ENCODE peak calls at places on chromosomes 16 and 17, in five cellular contexts. B is NCI-H2029 treated with DMSO at 0.1 percent for 48 hours, C is foreskin fibroblast, Q is osteocyte, P is glutamatergic neuron. M is an unnamed sample.

GRCh38 chr17:22221344-22221743 is 529.0 kb downstream of the KCNJ18 start:
- DNase-seq in C (no peak), B (no peak), P (no peak), Q (peak; percentile 77), M (no peak)

GRCh38 chr16:84223456-84223855 is 16.4 kb downstream of the KCNG4 start:
- DNase-seq in B (no peak), Q (no peak), P (no peak), C (no peak), M (no peak)

GRCh38 chr17:74981979-74982662 is 5.3 kb upstream of the CDR2L start:
- DNase-seq in B (no peak), Q (no peak), P (peak; percentile 97), C (peak; percentile 52), M (no peak)

GRCh38 chr17:29588561-29589411 is 662 bp downstream of the GIT1 start:
- DNase-seq in B (no peak), C (no peak), P (peak; percentile 57), Q (no peak), M (no peak)

GRCh38 chr16:48536600-48537200 is 73.3 kb downstream of the N4BP1 start:
- DNase-seq in Q (peak; percentile 79), C (no peak), P (no peak), B (no peak), M (no peak)

GRCh38 chr16:20704281-20704680 is 6.8 kb upstream of the ACSM1 start:
- DNase-seq in Q (no peak), B (no peak), P (no peak), C (no peak), M (no peak)

GRCh38 chr17:33377837-33378236 is 84.7 kb upstream of the ASIC2 start:
- DNase-seq in P (no peak), Q (no peak), C (no peak), B (no peak), M (no peak)

GRCh38 chr17:81309140-81309858 is 14.2 kb upstream of the SLC38A10 start:
- DNase-seq in P (peak; percentile 61), B (no peak), C (peak; percentile 63), Q (no peak), M (peak; percentile 98)

GRCh38 chr16:85054948-85055502 is 27.4 kb downstream of the KIAA0513 start:
- DNase-seq in B (no peak), C (no peak), P (no peak), Q (no peak), M (no peak)

GRCh38 chr16:13110124-13110796 is 208.9 kb downstream of the SHISA9 start:
- DNase-seq in Q (no peak), B (no peak), P (no peak), C (peak; percentile 93), M (no peak)

GRCh38 chr17:15977894-15978293 is 21.6 kb downstream of the ZSWIM7 start:
- DNase-seq in C (no peak), P (no peak), Q (no peak), B (no peak), M (no peak)

GRCh38 chr17:64281962-64282752 is 19.1 kb upstream of the TEX2 start:
- DNase-seq in Q (no peak), P (peak; percentile 56), C (peak; percentile 58), B (peak; percentile 33), M (no peak)

GRCh38 chr17:17819561-17819995 is 17.2 kb downstream of the SREBF1 start:
- DNase-seq in Q (no peak), C (peak; percentile 82), B (no peak), P (peak; percentile 63), M (no peak)

GRCh38 chr17:57269052-57269451 is 12.7 kb downstream of the MSI2 start:
- DNase-seq in P (no peak), Q (no peak), C (no peak), B (no peak), M (no peak)

GRCh38 chr16:70738083-70738977 is 52.5 kb upstream of the MTSS2 start:
- DNase-seq in Q (peak; percentile 91), C (peak; percentile 89), B (no peak), P (peak; percentile 70), M (no peak)

GRCh38 chr17:69317625-69318024 is 9.3 kb downstream of the ABCA5 start:
- DNase-seq in C (no peak), B (no peak), Q (no peak), P (no peak), M (no peak)

GRCh38 chr16:74984194-74984669 is 691 bp downstream of the WDR59 start:
- DNase-seq in C (no peak), P (no peak), Q (no peak), B (no peak), M (no peak)

GRCh38 chr17:81134064-81134781 is 31.1 kb upstream of the PVALEF start:
- DNase-seq in B (no peak), Q (no peak), C (no peak), P (no peak), M (no peak)

GRCh38 chr17:79473111-79473835 is 137.6 kb downstream of the RBFOX3 start:
- DNase-seq in P (no peak), C (no peak), B (no peak), Q (no peak), M (no peak)

GRCh38 chr17:78951967-78952551 is 26.9 kb upstream of the TIMP2 start:
- DNase-seq in P (peak; percentile 74), B (no peak), C (no peak), Q (no peak), M (no peak)

GRCh38 chr16:87800497-87800896 is 34.7 kb upstream of the KLHDC4 start:
- DNase-seq in Q (no peak), C (no peak), B (no peak), P (no peak), M (no peak)

GRCh38 chr16:77594057-77594456 is 128.3 kb upstream of the NUDT7 start:
- DNase-seq in B (no peak), Q (no peak), P (no peak), C (no peak), M (no peak)

GRCh38 chr17:61351745-61352407 is 47.8 kb upstream of the TBX2 start:
- DNase-seq in P (no peak), B (no peak), Q (no peak), C (no peak), M (no peak)

GRCh38 chr17:40325156-40326013 is 16.4 kb downstream of the RARA start:
- DNase-seq in Q (no peak), B (no peak), P (no peak), C (no peak), M (no peak)

GRCh38 chr17:70225272-70225671 is 55.9 kb downstream of the KCNJ2 start:
- DNase-seq in Q (no peak), C (no peak), B (no peak), P (no peak), M (no peak)

GRCh38 chr17:40563371-40564052 is 1.8 kb downstream of the CCR7 start:
- DNase-seq in B (no peak), Q (peak; percentile 62), P (no peak), C (no peak), M (peak; percentile 64)

GRCh38 chr17:66577041-66577440 is 257.9 kb upstream of the CACNG5 start:
- DNase-seq in Q (peak; percentile 56), P (no peak), C (no peak), B (no peak), M (no peak)

GRCh38 chr16:669666-670065 is 1.7 kb downstream of the RHOT2 start:
- DNase-seq in Q (no peak), C (no peak), P (no peak), B (no peak), M (no peak)

GRCh38 chr17:48624544-48625501 is 1.3 kb downstream of the HOXB9 start:
- DNase-seq in P (peak; percentile 45), Q (no peak), B (no peak), C (no peak), M (no peak)

GRCh38 chr17:61770043-61770442 is 93.3 kb downstream of the BRIP1 start:
- DNase-seq in B (no peak), Q (no peak), C (peak; percentile 54), P (no peak), M (no peak)